ENCODE peak calls at places on chromosomes 11 and 22, in eight cellular contexts. J, W, G, R, Z, E, B and Y are unnamed samples.

GRCh38 chr11:100574894-100575769 is 112.0 kb upstream of the ARHGAP42 start:
- DNase-seq in R (no peak), G (no peak), B (no peak), W (no peak), Z (no peak), E (no peak), J (no peak), Y (no peak)

GRCh38 chr11:120586072-120586471 is 74.5 kb downstream of the GRIK4 start:
- DNase-seq in R (no peak), G (no peak), E (no peak), B (no peak), Z (peak; percentile 4), J (no peak), W (no peak), Y (no peak)

GRCh38 chr11:59643390-59643789 is 25.4 kb downstream of the PATL1 start:
- DNase-seq in G (no peak), Z (no peak), B (no peak), R (no peak), J (no peak), E (no peak), W (no peak), Y (no peak)

GRCh38 chr11:114233755-114234154 is 62.4 kb upstream of the NNMT start:
- DNase-seq in R (no peak), Z (no peak), J (no peak), E (no peak), G (no peak), W (no peak), B (no peak), Y (no peak)

GRCh38 chr11:76166314-76166713 is 40.0 kb downstream of the WNT11 start:
- DNase-seq in R (no peak), E (no peak), G (no peak), B (no peak), W (no peak), J (no peak), Z (no peak), Y (no peak)

GRCh38 chr22:27617214-27617881 is 184.2 kb downstream of the MN1 start:
- DNase-seq in J (no peak), W (no peak), R (no peak), G (no peak), E (no peak), B (no peak), Z (no peak), Y (no peak)

GRCh38 chr11:36408476-36409136 is 101.5 kb downstream of the TRAF6 start:
- DNase-seq in J (no peak), B (no peak), Z (no peak), W (no peak), G (no peak), E (no peak), R (no peak), Y (no peak)

GRCh38 chr11:108218455-108218854 is 4.0 kb downstream of the NPAT start:
- DNase-seq in W (no peak), G (no peak), B (no peak), R (no peak), Z (no peak), J (no peak), E (no peak), Y (no peak)

GRCh38 chr22:32042924-32043323 is at the start of gene SLC5A1:
- DNase-seq in G (peak; percentile 80), Z (peak; percentile 85), R (no peak), W (no peak), J (no peak), E (no peak), B (no peak), Y (no peak)

GRCh38 chr22:48099251-48099650 is 1336.8 kb downstream of the TBC1D22A start:
- DNase-seq in B (no peak), E (no peak), R (no peak), Z (no peak), J (no peak), W (no peak), G (no peak), Y (no peak)

GRCh38 chr11:133536198-133536597 is 3.9 kb upstream of the OPCML start:
- DNase-seq in G (no peak), B (no peak), W (no peak), Z (no peak), J (no peak), E (no peak), R (no peak), Y (no peak)

GRCh38 chr11:23211221-23211620 is 350.9 kb upstream of the CCDC179 start:
- DNase-seq in E (no peak), J (no peak), Z (no peak), B (no peak), R (no peak), W (no peak), G (no peak), Y (no peak)

GRCh38 chr11:66789097-66789890 is 53.9 kb upstream of the RCE1 start:
- DNase-seq in W (no peak), Z (no peak), E (no peak), B (no peak), G (no peak), J (peak; percentile 39), R (no peak), Y (no peak)

GRCh38 chr11:84720706-84721402 is 906.3 kb downstream of the DLG2 start:
- DNase-seq in E (peak; percentile 58), B (peak; percentile 22), G (peak; percentile 46), R (no peak), Z (peak; percentile 81), W (peak; percentile 37), J (no peak), Y (no peak)
- H3K4me3 ChIP-seq in E (peak overlapping the region; percentile 62), B (peak overlapping the region; percentile 72), G (peak overlapping the region; percentile 36), R (no peak overlapping the region), Z (peak overlapping the region; percentile 19), W (peak overlapping the region; percentile 49), J (peak overlapping the region; percentile 8), Y (peak overlapping the region; percentile 71)

GRCh38 chr22:36377022-36377631 is 10.6 kb downstream of the MYH9 start:
- DNase-seq in Z (no peak), G (no peak), W (no peak), E (no peak), R (no peak), J (no peak), B (no peak), Y (no peak)

GRCh38 chr22:36383110-36383581 is 4.6 kb downstream of the MYH9 start:
- DNase-seq in R (peak; percentile 61), Z (no peak), E (no peak), B (no peak), W (no peak), J (no peak), G (no peak), Y (no peak)

GRCh38 chr22:36381513-36382079 is 6.2 kb downstream of the MYH9 start:
- DNase-seq in J (no peak), Z (no peak), E (no peak), R (no peak), W (no peak), G (no peak), B (no peak), Y (no peak)

GRCh38 chr22:36378080-36378788 is 9.5 kb downstream of the MYH9 start:
- DNase-seq in B (no peak), R (no peak), Z (no peak), J (no peak), E (no peak), W (no peak), G (no peak), Y (no peak)

GRCh38 chr22:36379593-36380361 is 8.0 kb downstream of the MYH9 start:
- DNase-seq in E (no peak), R (peak; percentile 48), W (no peak), J (no peak), Z (no peak), G (no peak), B (no peak), Y (no peak)
- H3K4me3 ChIP-seq in E (peak overlapping the region; percentile 2), R (peak overlapping the region; percentile 20), W (no peak overlapping the region), J (no peak overlapping the region), Z (no peak overlapping the region), G (no peak overlapping the region), B (peak overlapping the region; percentile 28), Y (peak overlapping the region; percentile 22)

DNA sequence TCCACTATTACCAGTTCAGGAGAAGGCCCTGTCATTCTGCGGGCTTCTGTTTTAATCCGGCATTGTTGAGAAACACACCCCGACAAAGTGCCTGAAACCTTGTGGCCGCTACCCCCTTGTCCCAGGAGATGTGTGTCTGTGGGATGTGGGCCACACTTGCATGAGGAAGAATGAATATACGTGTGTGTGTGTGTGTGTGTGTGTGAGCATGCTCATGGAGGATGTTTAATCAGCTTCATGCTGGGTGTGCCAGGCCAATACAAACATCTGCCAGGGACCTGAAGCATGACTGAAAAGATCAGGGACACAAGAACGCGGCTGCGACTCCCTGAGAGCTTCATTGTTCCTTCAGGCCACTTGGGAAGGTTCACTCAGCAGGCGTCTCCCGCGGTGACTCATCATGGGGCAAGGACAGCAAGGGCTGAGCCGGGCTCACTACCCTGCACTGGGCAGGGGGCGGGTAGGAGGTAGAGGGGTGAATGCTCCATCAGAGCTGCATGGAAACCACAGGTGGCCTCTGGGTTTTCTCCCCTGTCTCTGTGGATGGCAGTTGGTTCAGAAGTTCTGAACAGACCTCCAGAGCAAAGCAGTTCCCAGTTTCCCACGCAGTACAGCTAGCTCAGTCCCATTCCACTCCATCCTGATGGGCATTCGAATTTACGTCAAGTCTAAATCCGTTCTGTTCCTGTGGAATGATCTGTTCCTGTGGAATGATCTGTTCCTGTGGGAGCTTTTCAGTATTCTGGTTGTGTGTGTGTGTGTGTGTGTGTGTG is 7.0 kb upstream of the MALAT1 start:
- DNase-seq in Z (peak; percentile 95), R (no peak), G (peak; percentile 78), J (no peak), B (peak; percentile 79), W (peak; percentile 70), E (peak; percentile 97), Y (no peak)
- H3K4me3 ChIP-seq in Z (no peak overlapping the region), R (no peak overlapping the region), G (no peak overlapping the region), J (no peak overlapping the region), B (peak overlapping the region; percentile 35), W (no peak overlapping the region), E (no peak overlapping the region), Y (no peak overlapping the region)

GRCh38 chr11:14346303-14346702 is 12.7 kb downstream of the RRAS2 start:
- DNase-seq in G (no peak), Z (no peak), W (no peak), J (no peak), B (no peak), E (no peak), R (no peak), Y (no peak)

GRCh38 chr11:14345668-14346067 is 13.3 kb downstream of the RRAS2 start:
- DNase-seq in E (no peak), R (no peak), B (no peak), Z (no peak), W (no peak), J (no peak), G (no peak), Y (no peak)

GRCh38 chr11:14341968-14342367 is 17.0 kb downstream of the RRAS2 start:
- DNase-seq in R (no peak), Z (no peak), E (no peak), J (no peak), W (no peak), B (no peak), G (no peak), Y (no peak)

GRCh38 chr11:14340721-14341120 is 18.3 kb downstream of the RRAS2 start:
- DNase-seq in B (no peak), J (no peak), Z (no peak), E (no peak), W (no peak), R (no peak), G (no peak), Y (no peak)

DNA sequence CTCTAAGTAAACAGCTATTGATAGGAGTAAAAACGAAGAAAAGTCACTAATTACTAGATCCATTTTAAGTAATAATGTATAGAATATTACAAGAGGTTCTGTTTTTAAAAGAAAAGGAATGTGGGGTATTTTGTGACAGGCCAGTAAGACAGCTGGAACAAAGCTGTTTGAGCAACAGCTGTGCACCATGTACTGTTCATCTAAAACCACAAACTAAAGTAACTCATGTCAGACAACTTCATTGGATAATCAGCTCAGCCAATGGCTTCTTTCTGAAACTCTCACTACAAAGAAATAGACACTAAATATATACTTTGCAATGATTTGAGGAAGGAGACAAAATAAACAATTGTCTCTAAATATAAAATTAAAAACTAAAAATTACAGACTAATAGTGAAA is 16.1 kb downstream of the RRAS2 start:
- DNase-seq in B (no peak), R (no peak), Z (no peak), J (no peak), E (no peak), G (no peak), W (no peak), Y (no peak)
- H3K4me3 ChIP-seq in B (no peak overlapping the region), R (no peak overlapping the region), Z (no peak overlapping the region), J (no peak overlapping the region), E (no peak overlapping the region), G (no peak overlapping the region), W (no peak overlapping the region), Y (no peak overlapping the region)